ENCODE peak calls at places on chromosomes 1 and 21, in six cellular contexts. G is OCI-LY7; Q is T-helper 17 cell; O is NCI-H446; X is effector memory CD4-positive, alpha-beta T cell; C is stimulated activated CD4-positive, alpha-beta T cell treated with anti-CD3 and anti-CD28 coated beads, Interleukin-12 subunit alpha, Interleukin-12 subunit beta, amount 100 ng/mL, for 48 hours. F is an unnamed sample.

GRCh38 chr1:17831619-17832018 is 76.5 kb downstream of the ACTL8 start:
- DNase-seq in G (peak), Q (no peak), O (no peak), C (no peak), X (no peak), F (peak)

GRCh38 chr1:27832762-27833161 is 2.2 kb downstream of the PPP1R8 start:
- DNase-seq in O (no peak), G (no peak), Q (no peak), C (no peak), X (no peak), F (no peak)

GRCh38 chr21:45258476-45258875 is 29.2 kb downstream of the POFUT2 start:
- DNase-seq in G (no peak), Q (no peak), O (no peak), X (no peak), C (no peak), F (no peak)

GRCh38 chr1:43454270-43455011 is 710 bp upstream of the HYI start:
- DNase-seq in X (peak), O (no peak), Q (peak), C (peak), G (peak), F (peak)

GRCh38 chr1:4674676-4675075 is 20.3 kb downstream of the AJAP1 start:
- DNase-seq in C (no peak), O (no peak), X (no peak), G (no peak), Q (no peak), F (no peak)

GRCh38 chr1:52424757-52425265 is 20.4 kb downstream of the PRPF38A start:
- DNase-seq in X (no peak), C (no peak), O (no peak), G (no peak), Q (no peak), F (no peak)

GRCh38 chr1:205147191-205147590 is 25.4 kb upstream of the RBBP5 start:
- DNase-seq in X (no peak), C (no peak), Q (no peak), G (no peak), O (peak), F (no peak)

GRCh38 chr1:91006113-91006908 is 15.5 kb downstream of the ZNF644 start:
- DNase-seq in Q (no peak), C (no peak), O (no peak), X (no peak), G (no peak), F (no peak)

GRCh38 chr1:54547601-54548388 is at the start of gene ACOT11:
- DNase-seq in C (no peak), X (no peak), G (no peak), Q (no peak), O (peak), F (peak)

GRCh38 chr1:218665216-218665615 is 320.1 kb downstream of the TGFB2 start:
- DNase-seq in Q (no peak), O (peak), C (no peak), G (no peak), X (no peak), F (peak)

GRCh38 chr1:111563619-111564018 is 56.0 kb upstream of the RAP1A start:
- DNase-seq in C (no peak), Q (no peak), G (no peak), O (no peak), X (no peak), F (no peak)

GRCh38 chr1:34361781-34362357 is 185.2 kb downstream of the C1orf94 start:
- DNase-seq in G (no peak), O (no peak), Q (no peak), C (no peak), X (no peak), F (no peak)

GRCh38 chr21:34333150-34333739 is 30.6 kb upstream of the KCNE2 start:
- DNase-seq in X (no peak), C (no peak), O (no peak), Q (no peak), G (no peak), F (no peak)

GRCh38 chr1:155801149-155801548 is 55.9 kb downstream of the GON4L start:
- DNase-seq in C (no peak), G (no peak), Q (no peak), O (no peak), X (no peak), F (no peak)

GRCh38 chr21:26843912-26844257 is 1.3 kb downstream of the ADAMTS1 start:
- DNase-seq in O (peak), G (no peak), Q (no peak), X (no peak), C (no peak), F (no peak)

GRCh38 chr1:150925080-150925479 is 1.1 kb upstream of the SETDB1 start:
- DNase-seq in Q (no peak), X (no peak), G (no peak), C (no peak), O (no peak), F (no peak)

GRCh38 chr1:22428672-22429071 is 23.0 kb upstream of the ZBTB40 start:
- DNase-seq in G (peak), Q (no peak), O (peak), X (no peak), C (no peak), F (peak)

GRCh38 chr1:97277891-97278662 is 556.5 kb downstream of the PTBP2 start:
- DNase-seq in Q (no peak), C (no peak), X (no peak), G (no peak), O (no peak), F (no peak)

GRCh38 chr1:223466156-223466555 is 72.9 kb downstream of the CCDC185 start:
- DNase-seq in G (no peak), O (peak), C (no peak), X (no peak), Q (no peak), F (no peak)

GRCh38 chr1:160022330-160023310 is 9.2 kb downstream of the PIGM start:
- DNase-seq in X (no peak), O (no peak), C (no peak), G (no peak), Q (no peak), F (no peak)

GRCh38 chr1:9371391-9371935 is 78.8 kb downstream of the SPSB1 start:
- DNase-seq in Q (no peak), C (no peak), X (no peak), O (no peak), G (no peak), F (no peak)

GRCh38 chr21:25838809-25839208 is 104.0 kb downstream of the GABPA start:
- DNase-seq in C (no peak), G (no peak), O (peak), Q (no peak), X (no peak), F (no peak)

GRCh38 chr1:219745070-219745469 is 132.2 kb upstream of the ZC3H11B start:
- DNase-seq in Q (no peak), G (no peak), X (no peak), O (no peak), C (no peak), F (no peak)

GRCh38 chr1:22320703-22321344 is 130.8 kb upstream of the ZBTB40 start:
- DNase-seq in C (no peak), Q (no peak), X (no peak), O (no peak), G (no peak), F (no peak)

GRCh38 chr1:22567176-22567575 is 3.9 kb downstream of the EPHA8 start:
- DNase-seq in C (no peak), Q (no peak), G (no peak), X (no peak), O (no peak), F (no peak)

F was measured in Karpas-422.